ENCODE peak calls at places on chromosomes 16 and 17, in seven cellular contexts. G is fibroblast of lung, W is H9, M is sigmoid colon, N is MM.1S, H is mucosa of descending colon, X is progenitor cell of endocrine pancreas. O is an unnamed sample.

GRCh38 chr17:61159415-61159814 is 240.2 kb upstream of the TBX2 start:
- DNase-seq in G (peak), X (no peak), H (no peak), N (no peak), W (no peak), M (no peak), O (no peak)

GRCh38 chr17:67377727-67378443 is 804 bp downstream of the PITPNC1 start:
- DNase-seq in G (peak), N (peak), H (peak), W (peak), X (peak), M (peak), O (peak)

GRCh38 chr16:84988328-84989080 is 22.8 kb downstream of the ZDHHC7 start:
- DNase-seq in G (no peak), N (no peak), X (no peak), W (no peak), M (no peak), H (no peak), O (no peak)

GRCh38 chr17:77433385-77434135 is 292.8 kb downstream of the SEC14L1 start:
- DNase-seq in N (no peak), M (peak), H (no peak), G (peak), X (no peak), W (no peak), O (peak)

GRCh38 chr17:78818152-78818846 is 22.3 kb downstream of the USP36 start:
- DNase-seq in H (no peak), M (no peak), X (no peak), W (no peak), N (no peak), G (no peak), O (no peak)

GRCh38 chr17:61495161-61495857 is 43.1 kb downstream of the TBX4 start:
- DNase-seq in X (no peak), N (no peak), W (no peak), H (no peak), M (no peak), G (peak), O (no peak)

GRCh38 chr16:57314161-57314785 is 29.8 kb upstream of the PLLP start:
- DNase-seq in M (peak), W (no peak), X (no peak), N (no peak), G (no peak), H (no peak), O (no peak)

GRCh38 chr16:89314357-89314756 is 96.9 kb downstream of the ZNF778 start:
- DNase-seq in M (no peak), N (no peak), X (no peak), H (no peak), W (no peak), G (no peak), O (no peak)

GRCh38 chr16:66947302-66948033 is 12.2 kb downstream of the CES2 start:
- DNase-seq in M (peak), H (peak), W (peak), X (peak), G (peak), N (peak), O (peak)

DNA sequence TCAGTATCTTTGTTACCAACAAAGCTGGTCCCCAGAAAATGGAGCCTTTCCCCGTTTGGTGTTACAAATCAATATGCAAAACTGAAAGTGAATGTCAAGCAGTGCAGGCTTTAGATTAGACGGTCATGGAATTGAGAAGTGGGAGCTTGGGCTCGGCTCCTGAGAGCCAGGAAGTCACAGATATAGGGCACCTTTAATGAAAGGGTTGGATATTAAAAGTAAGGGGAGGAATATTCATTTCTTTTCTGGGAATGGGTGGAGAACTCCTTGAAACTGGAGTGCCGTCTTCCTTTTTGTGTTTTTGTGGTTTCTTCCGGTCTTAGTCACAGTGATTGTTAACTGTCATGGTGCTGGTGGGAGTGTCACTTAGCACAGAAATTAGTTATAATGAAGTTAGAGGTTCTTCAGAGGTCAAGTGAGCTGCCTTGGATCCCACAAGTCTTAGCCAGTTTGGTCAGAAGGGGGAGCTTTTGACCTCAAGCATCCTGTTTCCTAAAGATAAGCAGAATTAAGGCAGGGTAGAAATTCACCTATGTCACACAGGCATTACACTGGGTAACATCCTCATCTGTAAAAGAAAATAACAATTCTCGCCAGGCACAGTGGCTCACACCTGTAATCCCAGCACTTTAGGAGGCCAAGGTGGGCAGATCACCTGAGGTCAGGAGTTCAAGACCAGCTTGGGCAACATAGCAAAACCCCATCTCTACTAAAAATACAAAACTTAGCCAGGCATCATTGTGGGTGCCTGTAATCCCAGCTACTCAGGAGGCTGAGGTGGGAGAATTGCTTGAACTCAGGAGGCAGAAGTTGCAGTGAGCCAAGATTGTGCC is 9.6 kb upstream of the EIF1 start:
- DNase-seq in H (no peak), W (no peak), G (peak), M (peak), N (peak), X (no peak), O (no peak)
- TF ChIP-seq CTCF in H (no peak), W (peak), G (no peak), M (no peak), N (peak), X (no peak), O (peak)

DNA sequence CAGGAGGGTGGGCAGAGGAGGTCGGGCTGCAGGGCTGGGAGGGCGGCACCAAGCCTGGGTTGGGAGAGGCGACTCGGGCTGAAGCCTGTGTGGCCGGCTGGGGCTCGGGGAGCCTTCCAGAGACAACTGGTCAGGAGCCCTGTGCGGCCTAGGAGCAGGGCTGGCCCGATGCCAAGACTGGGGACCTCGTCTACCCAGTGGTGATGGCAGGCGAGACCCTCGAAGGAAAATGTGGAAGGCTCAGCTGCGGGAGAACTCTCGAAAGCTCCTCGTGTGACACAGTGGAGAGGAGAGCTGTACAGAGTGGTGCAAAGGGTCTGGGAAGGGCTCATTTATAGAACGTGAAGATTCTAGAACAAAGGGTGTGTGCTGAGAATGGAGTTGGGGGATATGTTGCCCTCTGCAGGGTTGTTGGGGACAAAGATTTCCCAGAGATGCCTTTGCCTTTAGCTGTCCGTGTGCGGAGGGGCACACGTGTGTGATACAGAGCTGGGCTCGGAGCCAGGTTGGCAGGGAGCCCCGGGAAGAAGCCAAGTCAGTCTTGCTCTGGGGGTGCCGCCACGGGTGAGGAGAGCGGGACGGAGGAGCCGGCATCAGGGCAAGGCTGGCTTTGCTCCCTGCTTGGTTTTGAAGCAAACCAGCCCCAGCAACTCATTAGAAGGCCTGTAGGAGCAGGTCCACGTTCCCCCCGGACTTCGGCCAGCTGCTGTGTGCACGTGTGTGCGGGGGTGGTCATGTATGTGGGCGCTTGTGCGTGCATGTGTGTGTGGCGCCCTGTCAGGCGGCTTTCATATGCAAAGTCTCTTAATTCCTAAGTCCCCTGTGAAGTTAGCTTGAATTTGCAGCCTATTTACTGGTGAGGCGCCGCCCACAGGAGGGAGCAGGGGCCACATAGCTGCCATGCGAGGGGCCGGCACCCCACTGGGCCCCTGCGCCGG is 132.4 kb upstream of the CHMP6 start:
- DNase-seq in X (no peak), H (peak), M (peak), N (no peak), G (peak), W (peak), O (no peak)
- TF ChIP-seq CTCF in X (no peak), H (no peak), M (peak), N (no peak), G (peak), W (no peak), O (no peak)

GRCh38 chr17:31260151-31260550 is 36.9 kb downstream of the OMG start:
- DNase-seq in W (no peak), H (no peak), X (no peak), N (no peak), G (no peak), M (no peak), O (no peak)

GRCh38 chr17:31261596-31261995 is 35.4 kb downstream of the OMG start:
- DNase-seq in H (no peak), M (no peak), N (no peak), W (no peak), G (no peak), X (no peak), O (no peak)

GRCh38 chr17:31269178-31269577 is 27.9 kb downstream of the OMG start:
- DNase-seq in H (no peak), M (no peak), N (no peak), W (no peak), X (no peak), G (no peak), O (no peak)

GRCh38 chr17:31269597-31269996 is 27.4 kb downstream of the OMG start:
- DNase-seq in H (no peak), G (peak), W (peak), M (no peak), X (no peak), N (no peak), O (no peak)

GRCh38 chr17:31266042-31266441 is 31.0 kb downstream of the OMG start:
- DNase-seq in M (no peak), G (no peak), X (no peak), W (no peak), H (no peak), N (no peak), O (no peak)
- TF ChIP-seq CTCF in M (no peak), G (no peak), X (peak), W (peak), H (no peak), N (peak), O (peak)

DNA sequence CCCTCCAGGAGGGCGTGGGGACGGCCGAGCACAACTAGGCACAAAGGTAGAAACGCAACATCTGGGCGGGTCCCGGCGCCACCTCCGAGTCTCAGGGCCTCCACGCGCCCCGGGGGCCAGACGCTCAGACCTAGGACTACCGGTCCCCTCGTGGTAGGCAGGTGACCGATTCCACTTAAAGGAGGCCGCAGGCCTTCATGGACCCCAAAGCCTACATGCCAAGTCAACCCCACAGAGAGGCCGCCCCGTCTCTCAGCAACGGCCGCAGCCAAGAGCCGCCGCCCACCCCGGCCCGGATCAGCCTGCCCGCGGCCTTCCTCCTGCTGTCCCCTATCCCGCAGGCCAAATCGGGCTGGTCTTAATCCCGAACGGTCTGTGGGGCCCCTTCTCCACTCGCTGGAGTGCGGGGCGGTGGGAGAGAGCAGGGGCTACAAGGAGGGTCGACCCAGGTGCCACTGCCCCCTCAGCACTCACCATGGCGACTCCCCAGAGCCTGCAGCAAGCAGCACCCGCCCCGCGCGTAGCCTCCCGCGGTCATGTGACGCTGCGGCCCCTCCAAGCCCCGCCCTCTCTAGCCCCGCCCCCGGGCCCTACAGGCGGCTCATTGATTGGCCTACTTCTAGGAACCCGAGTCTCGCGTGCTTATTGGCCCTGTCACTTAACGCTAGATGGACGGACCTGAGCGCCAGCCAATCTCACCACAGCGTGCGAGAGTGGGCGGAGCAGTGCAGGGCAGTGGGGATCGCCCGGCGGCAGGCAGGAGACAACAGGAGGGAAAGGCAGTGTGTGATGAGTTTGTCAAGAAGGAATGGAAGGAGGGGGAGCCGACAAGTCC is at the start of gene VPS35:
- DNase-seq in W (peak), M (peak), X (peak), G (peak), N (peak), H (peak), O (peak)
- TF ChIP-seq CTCF in W (peak), M (no peak), X (no peak), G (no peak), N (no peak), H (peak), O (peak)

GRCh38 chr16:56277040-56277439 is 85.8 kb downstream of the GNAO1 start:
- DNase-seq in M (no peak), N (no peak), H (no peak), X (no peak), W (peak), G (no peak), O (no peak)
- TF ChIP-seq CTCF in M (peak), N (no peak), H (no peak), X (peak), W (peak), G (no peak), O (no peak)

DNA sequence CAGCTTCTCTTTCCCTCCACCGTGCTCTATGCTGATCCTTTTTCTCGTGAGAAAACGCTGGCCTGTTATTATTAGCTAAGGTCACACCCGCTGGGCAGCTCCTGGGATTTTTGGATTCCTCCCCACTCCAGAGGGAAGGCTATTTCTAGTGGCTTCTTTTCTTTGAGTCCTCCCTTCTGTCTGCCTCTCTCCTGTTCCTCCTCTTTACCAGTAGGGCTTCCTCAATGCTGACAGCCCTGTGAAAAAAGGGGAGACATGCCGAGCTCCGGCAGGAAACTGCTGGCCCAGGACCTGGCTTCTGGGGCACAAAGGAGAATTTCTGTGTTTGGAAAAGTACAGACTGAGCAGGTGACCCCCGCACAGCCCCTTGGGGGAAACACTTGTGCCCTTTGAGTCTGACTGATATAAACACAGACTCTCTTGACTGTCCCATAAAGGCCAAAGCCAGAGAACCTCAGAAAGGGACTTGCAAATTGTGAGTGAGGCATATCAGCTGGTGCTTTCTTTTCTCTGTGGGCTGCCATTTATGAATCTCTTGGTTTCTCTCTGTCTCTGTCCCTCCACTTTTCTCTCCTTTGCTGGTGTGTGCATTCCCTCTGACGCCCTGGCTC is 14.0 kb upstream of the RNF135 start:
- DNase-seq in W (peak), N (no peak), H (no peak), M (no peak), G (no peak), X (no peak), O (no peak)
- TF ChIP-seq CTCF in W (no peak), N (no peak), H (no peak), M (no peak), G (peak), X (no peak), O (no peak)

O was measured in GM10248.